ENCODE peak calls at places on chromosomes 7 and 10, in six cellular contexts. D is H1, E is K562, Y is HepG2, P is GM12878, J is SK-N-SH. F is an unnamed sample.

GRCh38 chr10:8726087-8726486 is 671.6 kb downstream of the GATA3 start:
- DNase-seq in Y (no peak), P (no peak), E (no peak), J (no peak), D (no peak), F (no peak)

GRCh38 chr7:149501651-149502050 is 4.0 kb upstream of the ZNF746 start:
- DNase-seq in E (no peak), J (no peak), D (no peak), P (no peak), Y (no peak), F (no peak)

GRCh38 chr7:159136442-159136841 is 8.2 kb downstream of the VIPR2 start:
- DNase-seq in J (no peak), P (no peak), E (no peak), Y (no peak), D (no peak), F (no peak)

GRCh38 chr10:1624240-1624639 is 113.1 kb downstream of the ADARB2 start:
- DNase-seq in Y (no peak), D (no peak), P (no peak), J (no peak), E (no peak), F (no peak)

GRCh38 chr10:686155-686931 is 3.1 kb downstream of the DIP2C start:
- DNase-seq in E (no peak), Y (no peak), P (no peak), J (no peak), D (no peak), F (no peak)

GRCh38 chr10:110783509-110784103 is 88.1 kb upstream of the PDCD4 start:
- DNase-seq in J (no peak), E (no peak), P (no peak), Y (no peak), D (no peak), F (no peak)

GRCh38 chr10:73998623-73999622 is 1.0 kb downstream of the VCL start:
- DNase-seq in E (peak; percentile 71), Y (peak; percentile 27), P (no peak), J (peak; percentile 70), D (peak; percentile 33), F (peak; percentile 8)

GRCh38 chr10:35640474-35640873 is 1.6 kb downstream of the FZD8 start:
- DNase-seq in J (peak; percentile 92), D (no peak), Y (peak; percentile 4), E (peak; percentile 54), P (no peak), F (peak; percentile 31)

GRCh38 chr7:9241826-9242225 is 808.4 kb downstream of the NXPH1 start:
- DNase-seq in J (no peak), Y (no peak), D (no peak), E (no peak), P (no peak), F (no peak)

GRCh38 chr10:86104611-86105145 is 261.9 kb downstream of the GRID1 start:
- DNase-seq in Y (no peak), P (no peak), D (no peak), J (no peak), E (no peak), F (no peak)

GRCh38 chr7:79090543-79090942 is 362.9 kb downstream of the MAGI2 start:
- DNase-seq in J (no peak), E (no peak), D (no peak), P (no peak), Y (no peak), F (no peak)

GRCh38 chr7:84904561-84904960 is 282.3 kb downstream of the SEMA3D start:
- DNase-seq in E (no peak), D (no peak), Y (no peak), P (no peak), J (no peak), F (no peak)

GRCh38 chr10:132957981-132958885 is 15.9 kb upstream of the CFAP46 start:
- DNase-seq in P (no peak), D (no peak), Y (no peak), E (no peak), J (no peak), F (no peak)

GRCh38 chr10:82440775-82441174 is 565.8 kb downstream of the NRG3 start:
- DNase-seq in P (no peak), D (no peak), J (no peak), Y (no peak), E (no peak), F (no peak)

GRCh38 chr10:113754125-113754524 is 2.6 kb downstream of the PLEKHS1 start:
- DNase-seq in D (no peak), Y (no peak), J (no peak), P (no peak), E (no peak), F (no peak)

GRCh38 chr10:117632406-117632805 is 89.9 kb downstream of the EMX2 start:
- DNase-seq in J (no peak), D (no peak), Y (no peak), E (no peak), P (no peak), F (no peak)

DNA sequence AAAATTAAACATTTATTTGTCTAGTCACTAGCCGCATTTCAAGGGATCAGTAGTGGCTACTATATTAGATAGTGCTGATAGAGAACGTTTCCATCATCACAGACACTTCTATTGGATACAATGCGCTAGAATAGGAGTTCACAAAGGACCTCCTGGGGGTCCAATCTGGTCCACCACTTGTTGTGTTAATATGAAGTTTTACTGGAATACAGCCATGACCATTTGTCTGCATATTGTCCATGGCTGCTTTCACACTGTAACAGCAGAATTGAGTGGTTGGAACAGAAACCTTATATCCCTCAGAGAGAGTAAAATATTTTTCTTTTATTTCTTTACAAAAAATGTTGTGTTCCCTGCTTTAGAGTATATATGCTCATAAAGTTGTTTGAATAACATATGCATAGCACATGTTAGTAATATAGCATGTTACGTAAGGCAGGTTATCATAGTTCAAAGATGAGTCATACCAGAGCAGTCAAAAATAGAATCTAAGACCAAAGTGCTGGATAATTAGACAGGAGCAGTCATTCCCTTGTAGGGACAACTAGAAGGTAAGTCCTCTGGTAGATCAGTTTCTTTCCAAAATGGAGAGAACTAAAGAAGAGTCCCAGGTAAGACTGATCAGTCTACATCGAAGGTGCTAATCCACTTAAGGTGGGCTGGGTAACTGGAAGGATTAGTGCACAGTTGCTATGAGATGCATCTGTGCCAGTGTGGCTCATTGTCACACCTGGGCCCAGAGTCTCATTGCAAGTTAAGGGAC is 14.9 kb downstream of the BZW2 start:
- DNase-seq in E (peak; percentile 69), Y (peak; percentile 82), D (no peak), J (no peak), P (no peak), F (no peak)
- TF ChIP-seq GABPA in E (peak; percentile 11), Y (no peak), D (no peak), J (no peak), P (no peak), F (no peak)

GRCh38 chr7:119343289-119343688 is 929.7 kb upstream of the KCND2 start:
- DNase-seq in E (no peak), P (no peak), Y (no peak), J (no peak), D (no peak), F (no peak)

GRCh38 chr7:119344466-119344865 is 928.5 kb upstream of the KCND2 start:
- DNase-seq in J (no peak), Y (no peak), E (no peak), D (no peak), P (no peak), F (no peak)

GRCh38 chr7:119341822-119342221 is 931.2 kb upstream of the KCND2 start:
- DNase-seq in J (no peak), Y (no peak), D (no peak), E (no peak), P (no peak), F (no peak)
- TF ChIP-seq CTCF in J (no peak), Y (no peak), D (no peak), E (no peak), P (no peak), F (no peak)

GRCh38 chr10:118965636-118966035 is 63.9 kb upstream of the NANOS1 start:
- DNase-seq in P (no peak), Y (no peak), E (no peak), D (no peak), J (no peak), F (no peak)
- TF ChIP-seq GABPA in P (no peak), Y (no peak), E (no peak), D (no peak), J (no peak), F (no peak)

GRCh38 chr10:93039721-93040120 is 20.9 kb upstream of the CYP26C1 start:
- DNase-seq in J (no peak), Y (peak; percentile 31), D (no peak), P (peak; percentile 16), E (peak; percentile 47), F (peak; percentile 61)
- TF ChIP-seq CTCF in J (peak; percentile 56), Y (peak; percentile 54), D (no peak), P (peak; percentile 53), E (peak; percentile 67), F (peak; percentile 57)

GRCh38 chr7:88111136-88111748 is 108.6 kb downstream of the SRI start:
- DNase-seq in P (no peak), J (peak; percentile 36), Y (peak; percentile 35), D (no peak), E (peak; percentile 39), F (no peak)
- TF ChIP-seq GABPA in P (no peak), J (no peak), Y (no peak), D (no peak), E (no peak), F (no peak)

GRCh38 chr10:71761541-71762113 is 11.7 kb downstream of the VSIR start:
- DNase-seq in E (peak; percentile 29), D (no peak), J (no peak), P (no peak), Y (no peak), F (no peak)
- TF ChIP-seq CTCF in E (peak; percentile 46), D (peak; percentile 80), J (peak; percentile 19), P (peak; percentile 22), Y (peak; percentile 60), F (no peak)

GRCh38 chr10:27506280-27506679 is 2.2 kb downstream of the RAB18 start:
- DNase-seq in J (no peak), E (no peak), Y (no peak), D (no peak), P (no peak), F (no peak)

GRCh38 chr10:27500886-27501285 is 3.2 kb upstream of the RAB18 start:
- DNase-seq in Y (no peak), E (no peak), J (no peak), P (no peak), D (no peak), F (no peak)

GRCh38 chr10:27504007-27504890 is at the start of gene RAB18:
- DNase-seq in E (peak; percentile 99), J (peak; percentile 93), Y (peak; percentile 91), P (peak; percentile 96), D (peak; percentile 97), F (peak; percentile 98)

GRCh38 chr10:27503498-27504006 is 552 bp upstream of the RAB18 start:
- DNase-seq in D (no peak), P (no peak), E (no peak), J (no peak), Y (no peak), F (no peak)

DNA sequence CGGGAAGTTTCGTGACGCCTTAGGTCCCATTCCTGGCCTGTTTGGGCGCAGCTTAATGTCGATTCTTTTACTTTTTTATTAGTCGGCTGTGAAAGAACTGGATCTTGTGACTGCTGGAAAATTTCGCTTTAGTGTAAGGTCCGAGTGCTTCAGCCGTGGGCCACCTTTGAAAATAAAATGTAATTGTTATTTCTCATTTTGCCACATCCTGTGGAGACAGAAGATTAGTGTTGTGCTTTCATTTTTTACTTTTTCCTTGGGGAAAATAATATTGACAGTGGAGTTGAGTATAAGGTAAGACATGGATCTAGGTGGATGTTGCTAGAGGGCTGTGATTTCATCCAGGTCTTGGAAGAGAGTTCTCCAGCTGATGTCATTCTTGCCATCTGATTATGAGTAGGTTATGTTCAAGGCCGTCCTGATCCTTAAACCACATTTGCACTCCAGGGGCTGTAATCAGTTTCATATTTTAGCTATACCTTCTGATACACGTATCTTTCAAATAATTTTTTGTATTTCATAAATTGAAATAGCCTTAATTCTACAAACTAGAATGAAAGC is 873 bp downstream of the RAB18 start:
- DNase-seq in D (no peak), P (no peak), E (peak; percentile 42), Y (no peak), J (no peak), F (no peak)
- TF ChIP-seq GABPA in D (no peak), P (no peak), E (no peak), Y (no peak), J (no peak), F (no peak)

F was measured in HL-60.